ENCODE peak calls at places on chromosomes 2 and 18, in nine cellular contexts. K is activated T-cell treated with anti-CD3 and anti-CD28 coated beads for 1 hour, T is T follicular helper cell, M is AG10803, Y is NCI-H1694, R is kidney tubule cell, F is HFFc6, Z is substantia nigra, Q is mesothelial cell of epicardium. S is an unnamed sample.

GRCh38 chr2:210623506-210623905 is 67.1 kb downstream of the CPS1 start:
- DNase-seq in Z (no peak), T (no peak), F (no peak), Q (no peak), M (no peak), K (no peak), R (peak), Y (no peak), S (no peak)

GRCh38 chr2:235640900-235641299 is 147.1 kb downstream of the AGAP1 start:
- DNase-seq in Z (no peak), K (no peak), F (no peak), T (no peak), M (no peak), R (no peak), Y (no peak), Q (no peak), S (no peak)

GRCh38 chr2:15970701-15971100 is 30.4 kb downstream of the MYCN start:
- DNase-seq in Q (no peak), Y (no peak), T (no peak), K (no peak), Z (no peak), F (no peak), R (no peak), M (no peak), S (no peak)

GRCh38 chr2:222518570-222519381 is 94.4 kb downstream of the SGPP2 start:
- DNase-seq in T (no peak), Z (no peak), Y (no peak), R (peak), K (no peak), M (peak), Q (no peak), F (no peak), S (no peak)

GRCh38 chr2:43421194-43421593 is 174.6 kb downstream of the THADA start:
- DNase-seq in Y (no peak), T (no peak), Q (no peak), F (no peak), Z (no peak), K (no peak), R (peak), M (no peak), S (no peak)

GRCh38 chr2:165720526-165720925 is 73.5 kb downstream of the GALNT3 start:
- DNase-seq in M (peak), Q (no peak), Y (no peak), Z (no peak), F (peak), R (peak), K (no peak), T (no peak), S (no peak)

GRCh38 chr2:61763605-61764034 is 90.2 kb downstream of the FAM161A start:
- DNase-seq in F (peak), Y (peak), T (no peak), Z (peak), R (peak), M (peak), K (no peak), Q (no peak), S (peak)

GRCh38 chr2:68466361-68466777 is 725 bp downstream of the FBXO48 start:
- DNase-seq in T (peak), F (peak), Z (no peak), M (peak), Q (no peak), K (peak), Y (no peak), R (peak), S (no peak)

GRCh38 chr2:8574196-8575010 is 107.5 kb upstream of the ID2 start:
- DNase-seq in T (no peak), K (no peak), R (peak), M (no peak), F (no peak), Y (no peak), Z (no peak), Q (peak), S (no peak)

GRCh38 chr2:153986488-153987229 is 114.9 kb downstream of the GALNT13 start:
- DNase-seq in K (no peak), F (no peak), T (no peak), Q (no peak), Z (no peak), Y (no peak), M (no peak), R (no peak), S (no peak)

GRCh38 chr18:41052625-41053024 is 902.4 kb upstream of the PIK3C3 start:
- DNase-seq in F (no peak), T (no peak), Z (no peak), K (no peak), Y (no peak), M (no peak), R (no peak), Q (no peak), S (no peak)